ENCODE peak calls at places on chromosomes 1 and 21, in four cellular contexts. X is Calu3, Q is foreskin keratinocyte, I is cardiac muscle cell. K is an unnamed sample.
A peak's percentile ranks its signal among the peaks of the same experiment; 100 is the strongest.

GRCh38 chr1:206663832-206664652 is 20.7 kb upstream of the MAPKAPK2 start:
- DNase-seq in X (peak; percentile 82), Q (no peak), I (peak; percentile 78), K (peak; percentile 79)

GRCh38 chr1:66998972-66999371 is 55.0 kb downstream of the SLC35D1 start:
- DNase-seq in I (no peak), Q (peak; percentile 58), X (no peak), K (no peak)

GRCh38 chr1:61864501-61864900 is 122.2 kb downstream of the PATJ start:
- DNase-seq in X (no peak), I (no peak), Q (no peak), K (no peak)

GRCh38 chr1:54800041-54800898 is 853 bp downstream of the TTC22 start:
- DNase-seq in X (no peak), Q (no peak), I (no peak), K (no peak)

GRCh38 chr1:43463461-43463860 is 9.7 kb upstream of the HYI start:
- DNase-seq in Q (no peak), I (peak; percentile 30), X (no peak), K (no peak)

GRCh38 chr1:174877208-174877673 is 122.5 kb upstream of the CACYBP start:
- DNase-seq in Q (no peak), I (no peak), X (peak; percentile 28), K (no peak)

GRCh38 chr1:2145946-2146835 is 48.4 kb downstream of the FAAP20 start:
- DNase-seq in Q (no peak), X (no peak), I (no peak), K (no peak)

GRCh38 chr21:44815225-44815624 is 2.6 kb downstream of the SUMO3 start:
- DNase-seq in X (no peak), Q (no peak), I (no peak), K (no peak)

GRCh38 chr1:5992814-5993552 is 758 bp upstream of the NPHP4 start:
- DNase-seq in Q (no peak), X (no peak), I (no peak), K (no peak)

GRCh38 chr1:91736146-91736998 is 149.6 kb downstream of the TGFBR3 start:
- DNase-seq in I (peak; percentile 46), Q (no peak), X (no peak), K (no peak)

GRCh38 chr1:98704474-98704873 is 43.0 kb downstream of the SNX7 start:
- DNase-seq in I (peak; percentile 37), Q (no peak), X (no peak), K (peak; percentile 10)

GRCh38 chr1:207282496-207283380 is 38.7 kb upstream of the CD55 start:
- DNase-seq in X (peak; percentile 61), I (peak; percentile 19), Q (peak; percentile 10), K (no peak)

GRCh38 chr1:6985528-6986276 is 200.4 kb downstream of the CAMTA1 start:
- DNase-seq in X (no peak), I (no peak), Q (no peak), K (no peak)

GRCh38 chr21:45224189-45224938 is 63.3 kb downstream of the POFUT2 start:
- DNase-seq in Q (no peak), I (no peak), X (no peak), K (no peak)

GRCh38 chr1:211371406-211372105 is 44.9 kb downstream of the TRAF5 start:
- DNase-seq in I (peak; percentile 8), X (no peak), Q (peak; percentile 56), K (no peak)

DNA sequence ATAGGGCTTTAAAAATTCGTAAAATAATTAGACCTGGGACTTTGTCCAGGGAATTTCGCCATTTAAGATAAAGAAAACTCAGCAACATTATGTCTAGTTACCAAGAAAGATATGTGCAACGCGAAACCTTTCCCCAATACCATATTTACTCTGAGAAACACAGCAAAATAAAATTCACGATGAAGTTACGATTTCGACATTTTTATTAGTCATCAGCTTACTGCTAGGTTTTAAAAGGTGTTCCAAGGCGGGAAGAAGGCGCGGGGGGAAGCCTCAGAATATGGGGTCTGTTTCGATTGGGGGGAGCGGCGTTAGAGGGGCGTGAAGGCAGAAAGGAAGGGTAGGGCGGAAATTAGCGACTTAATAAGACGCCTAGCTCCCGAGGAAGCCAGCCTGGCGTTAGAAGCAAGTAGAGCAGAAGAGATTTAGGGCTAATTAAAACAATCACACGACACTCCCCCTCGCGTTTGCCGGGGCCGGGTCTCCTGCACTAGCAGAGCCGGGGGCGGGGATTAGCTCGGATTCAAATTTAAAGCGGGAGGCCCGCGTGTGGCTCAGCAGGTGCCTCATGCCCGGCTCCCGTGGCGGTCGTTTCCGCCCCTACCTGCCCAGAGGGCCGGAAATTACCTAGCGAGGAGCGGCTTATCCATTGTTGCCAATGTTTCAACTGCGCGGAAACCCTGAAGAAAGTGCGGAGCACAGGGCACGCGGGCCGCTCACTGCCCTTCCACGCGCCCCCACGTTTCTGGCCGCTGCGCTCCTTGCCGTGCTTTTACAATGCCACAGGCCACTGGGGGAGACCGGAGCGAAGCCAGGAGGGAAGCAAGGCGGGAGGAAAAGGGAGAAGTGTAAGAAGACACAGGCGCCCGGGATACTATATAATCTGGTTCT is 795 bp upstream of the POU2F1 start:
- DNase-seq in I (peak; percentile 76), Q (peak; percentile 92), X (peak; percentile 97), K (peak; percentile 84)
- TF ChIP-seq CTCF in I (no peak), Q (peak; percentile 8), X (peak; percentile 14), K (no peak)

GRCh38 chr1:243543501-243543900 is 287.7 kb downstream of the SDCCAG8 start:
- DNase-seq in X (no peak), Q (peak; percentile 26), I (no peak), K (no peak)

GRCh38 chr1:243548516-243548915 is 292.7 kb downstream of the SDCCAG8 start:
- DNase-seq in Q (no peak), X (no peak), I (peak; percentile 11), K (no peak)

GRCh38 chr1:243547906-243548305 is 292.1 kb downstream of the SDCCAG8 start:
- DNase-seq in X (no peak), Q (no peak), I (no peak), K (no peak)

GRCh38 chr1:243539636-243540035 is 283.8 kb downstream of the SDCCAG8 start:
- DNase-seq in Q (no peak), X (no peak), I (no peak), K (no peak)

GRCh38 chr1:243542726-243543415 is 287.0 kb downstream of the SDCCAG8 start:
- DNase-seq in I (no peak), Q (no peak), X (no peak), K (no peak)
- TF ChIP-seq CTCF in I (no peak), Q (no peak), X (no peak), K (no peak)

GRCh38 chr1:25694591-25695007 is 78.0 kb downstream of the MAN1C1 start:
- DNase-seq in I (peak; percentile 67), X (no peak), Q (no peak), K (no peak)
- TF ChIP-seq CTCF in I (no peak), X (no peak), Q (no peak), K (no peak)

GRCh38 chr1:71196685-71197084 is 115.8 kb upstream of the ZRANB2 start:
- DNase-seq in I (peak; percentile 54), X (no peak), Q (peak; percentile 6), K (no peak)
- TF ChIP-seq CTCF in I (peak; percentile 40), X (no peak), Q (peak; percentile 24), K (peak; percentile 23)

GRCh38 chr21:23725576-23725975 is 1881.7 kb downstream of the MRPL39 start:
- DNase-seq in Q (no peak), X (no peak), I (no peak), K (no peak)
- TF ChIP-seq CTCF in Q (no peak), X (no peak), I (no peak), K (no peak)

DNA sequence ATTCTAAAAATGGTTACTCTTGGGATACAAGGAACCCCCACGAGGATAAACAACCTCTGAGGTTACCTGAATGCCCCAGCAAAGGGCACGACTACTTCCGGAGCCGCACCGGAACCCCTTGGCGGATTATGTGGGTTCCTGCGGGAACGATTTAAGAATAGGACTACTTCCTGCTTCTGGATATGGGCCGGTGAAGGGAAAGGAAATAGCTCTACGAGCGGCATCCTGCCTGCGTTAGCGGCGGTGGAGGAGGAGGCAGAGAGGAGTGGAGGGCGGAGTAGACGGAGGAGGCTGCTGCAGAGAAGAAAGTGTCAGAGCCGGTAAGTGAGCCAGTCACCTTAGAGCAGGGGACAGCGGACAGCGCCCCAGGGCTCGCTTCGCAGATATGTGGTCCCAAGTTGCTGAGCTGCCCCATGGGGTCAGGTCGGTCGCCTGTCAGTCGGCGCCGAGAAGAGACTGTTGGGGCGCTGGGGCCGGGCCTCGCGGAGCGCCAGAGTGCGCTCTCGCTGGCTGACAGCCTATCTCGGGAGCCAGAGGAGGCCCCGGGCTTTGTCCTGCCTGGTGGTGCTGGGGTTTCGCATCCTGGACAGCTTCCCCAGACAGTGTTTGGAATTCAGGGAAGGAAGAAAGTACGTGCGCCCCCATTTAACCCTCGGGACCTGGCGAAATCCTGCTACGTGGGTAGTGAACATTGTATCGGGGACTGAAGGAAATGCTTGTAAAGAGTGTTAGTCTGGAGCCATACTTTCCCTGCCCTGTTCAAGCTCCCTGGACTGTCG is at the start of gene KLHL20:
- DNase-seq in I (peak; percentile 95), X (peak; percentile 91), Q (peak; percentile 90), K (peak; percentile 79)
- TF ChIP-seq CTCF in I (peak; percentile 6), X (no peak), Q (peak; percentile 17), K (no peak)

GRCh38 chr1:29396438-29397255 is 160.3 kb downstream of the PTPRU start:
- DNase-seq in X (no peak), I (peak; percentile 39), Q (no peak), K (no peak)
- TF ChIP-seq CTCF in X (no peak), I (peak; percentile 35), Q (peak; percentile 42), K (no peak)

DNA sequence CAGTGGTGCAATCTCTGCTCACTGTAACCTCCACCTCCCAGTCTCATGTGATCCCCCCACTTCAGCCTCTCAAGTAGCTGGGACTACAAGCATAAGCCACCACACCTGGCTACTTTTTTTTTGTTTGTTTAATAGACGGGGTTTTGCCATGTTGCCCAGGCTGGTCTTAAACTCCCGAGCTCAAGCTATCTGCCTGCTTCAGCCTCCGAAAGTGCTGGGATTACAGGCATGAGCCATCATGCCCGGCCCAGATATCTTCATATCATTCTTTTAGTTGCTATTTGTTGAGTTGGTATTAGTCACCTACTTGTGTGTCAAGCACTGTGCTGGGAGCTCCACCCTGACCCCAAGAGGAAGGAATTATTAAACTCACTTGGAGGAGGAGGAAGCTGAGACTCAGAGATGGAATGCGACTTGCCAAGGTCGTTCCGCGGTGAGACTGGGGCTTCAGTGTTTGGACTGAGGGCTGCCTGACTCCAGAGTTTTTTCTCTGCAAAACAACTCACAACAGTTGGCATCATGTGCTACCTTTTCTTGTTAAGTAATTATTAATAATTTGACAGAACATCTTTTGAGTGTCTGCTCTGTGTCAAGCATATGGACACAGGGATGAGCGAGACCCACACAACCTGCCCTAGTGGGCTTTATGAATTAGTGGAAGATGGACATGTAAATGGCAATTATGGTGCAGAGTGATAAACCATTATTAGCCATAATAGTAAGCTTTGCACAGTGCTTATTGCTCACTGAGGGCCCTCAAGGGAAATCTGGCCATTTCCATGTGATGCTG is 132.0 kb downstream of the FOXD2 start:
- DNase-seq in I (peak; percentile 89), X (peak; percentile 81), Q (peak; percentile 94), K (peak; percentile 31)
- TF ChIP-seq CTCF in I (peak; percentile 61), X (no peak), Q (peak; percentile 93), K (no peak)

K was measured in endothelial cell.